ENCODE peak calls at places on chromosomes 5 and 9, in five cellular contexts. B is SHP77 treated with DMSO at 0.1 percent for 48 hours, K is kidney, V is AG04450, R is globus pallidus. N is an unnamed sample.

GRCh38 chr9:91192379-91192775 is 169.3 kb downstream of the AUH start:
- DNase-seq in B (no peak), K (peak), V (no peak), R (no peak), N (no peak)

GRCh38 chr5:82396871-82397514 is 118.8 kb upstream of the RPS23 start:
- DNase-seq in B (peak), K (peak), V (peak), R (peak), N (peak)

GRCh38 chr5:31172881-31173280 is 20.6 kb upstream of the CDH6 start:
- DNase-seq in B (no peak), K (no peak), V (no peak), R (no peak), N (no peak)

GRCh38 chr5:57863661-57864060 is 381.1 kb upstream of the ACTBL2 start:
- DNase-seq in B (no peak), K (no peak), V (no peak), R (no peak), N (no peak)

GRCh38 chr9:101247297-101247696 is 137.5 kb downstream of the BAAT start:
- DNase-seq in B (no peak), K (no peak), V (no peak), R (no peak), N (no peak)

GRCh38 chr5:167626341-167627118 is 664.9 kb upstream of the WWC1 start:
- DNase-seq in B (no peak), K (no peak), V (no peak), R (no peak), N (no peak)

GRCh38 chr5:102666164-102666951 is 88.7 kb upstream of the PAM start:
- DNase-seq in B (no peak), K (no peak), V (no peak), R (no peak), N (no peak)

GRCh38 chr5:181187500-181188213 is 17.3 kb downstream of the TRIM7 start:
- DNase-seq in B (no peak), K (peak), V (peak), R (peak), N (no peak)

GRCh38 chr9:106830527-106831140 is 32.3 kb upstream of the ZNF462 start:
- DNase-seq in B (no peak), K (no peak), V (no peak), R (no peak), N (no peak)

GRCh38 chr9:92749934-92750315 is 14.7 kb downstream of the BICD2 start:
- DNase-seq in B (no peak), K (no peak), V (no peak), R (no peak), N (peak)

GRCh38 chr9:35930521-35930920 is 21.2 kb downstream of the SPAAR start:
- DNase-seq in B (no peak), K (no peak), V (no peak), R (no peak), N (no peak)

GRCh38 chr9:97543568-97543967 is 42.1 kb downstream of the TMOD1 start:
- DNase-seq in B (no peak), K (no peak), V (no peak), R (no peak), N (no peak)

GRCh38 chr9:86282979-86283535 is 719 bp upstream of the ISCA1 start:
- DNase-seq in B (no peak), K (no peak), V (peak), R (no peak), N (no peak)

GRCh38 chr5:176877793-176878331 is 21.3 kb downstream of the HK3 start:
- DNase-seq in B (peak), K (no peak), V (no peak), R (no peak), N (no peak)

GRCh38 chr5:26737763-26738162 is 300.6 kb downstream of the CDH9 start:
- DNase-seq in B (no peak), K (no peak), V (no peak), R (no peak), N (no peak)

GRCh38 chr5:93831449-93831848 is 90.0 kb upstream of the POU5F2 start:
- DNase-seq in B (no peak), K (no peak), V (peak), R (no peak), N (no peak)

GRCh38 chr5:142108432-142109355 is at the start of gene NDFIP1:
- DNase-seq in B (peak), K (peak), V (no peak), R (peak), N (peak)

GRCh38 chr5:120803282-120803681 is 339.2 kb downstream of the PRR16 start:
- DNase-seq in B (no peak), K (no peak), V (no peak), R (peak), N (peak)

GRCh38 chr5:81207009-81207408 is 26.1 kb upstream of the CKMT2 start:
- DNase-seq in B (no peak), K (no peak), V (no peak), R (no peak), N (no peak)

GRCh38 chr5:141973871-141974595 is 5.1 kb downstream of the RNF14 start:
- DNase-seq in B (no peak), K (no peak), V (peak), R (no peak), N (no peak)

GRCh38 chr9:130871395-130872057 is 25.1 kb downstream of the QRFP start:
- DNase-seq in B (no peak), K (peak), V (no peak), R (no peak), N (no peak)

N was measured in NCI-H2081.